ENCODE peak calls at places on chromosomes 16 and 17, in nine cellular contexts. L is GM13977; E is transverse colon; W is NCI-H1105; S is HCT116; Z is cerebellum; G is stimulated activated CD4-positive, alpha-beta T cell treated with anti-CD3 and anti-CD28 coated beads, Interleukin-1b, Interleukin-23, amount 100 ng/mL, for 24 hours; T is iPS DF 19.7; K is upper lobe of right lung. P is an unnamed sample.

GRCh38 chr16:80158766-80159165 is 382.0 kb upstream of the DYNLRB2 start:
- DNase-seq in E (no peak), S (no peak), W (no peak), K (no peak), G (no peak), L (no peak), Z (no peak), T (no peak), P (no peak)

GRCh38 chr17:21294321-21295035 is 10.0 kb downstream of the MAP2K3 start:
- DNase-seq in T (no peak), W (no peak), Z (no peak), E (no peak), S (no peak), L (no peak), G (no peak), K (no peak), P (no peak)

GRCh38 chr16:2257726-2258125 is 6.3 kb upstream of the ECI1 start:
- DNase-seq in Z (no peak), G (no peak), E (no peak), T (no peak), K (no peak), L (no peak), S (no peak), W (no peak), P (no peak)

GRCh38 chr16:2598133-2598641 is 60.4 kb downstream of the PDPK1 start:
- DNase-seq in G (no peak), E (no peak), S (no peak), W (no peak), Z (no peak), K (peak; percentile 59), T (no peak), L (no peak), P (peak; percentile 68)

GRCh38 chr17:62680541-62681052 is 53.1 kb downstream of the MRC2 start:
- DNase-seq in W (no peak), K (peak; percentile 74), S (no peak), L (no peak), Z (peak; percentile 60), T (no peak), G (no peak), E (peak; percentile 31), P (peak; percentile 80)

GRCh38 chr17:40284085-40284713 is 3.5 kb upstream of the CDC6 start:
- DNase-seq in L (no peak), S (peak; percentile 80), W (no peak), E (peak; percentile 36), T (no peak), G (no peak), K (no peak), Z (no peak), P (no peak)

GRCh38 chr17:54977744-54978143 is 9.2 kb downstream of the STXBP4 start:
- DNase-seq in Z (no peak), G (no peak), E (no peak), L (no peak), K (no peak), W (no peak), T (no peak), S (no peak), P (no peak)

GRCh38 chr16:1772362-1772907 is at the start of gene EME2:
- DNase-seq in L (peak; percentile 62), G (no peak), E (peak; percentile 58), Z (no peak), T (no peak), W (no peak), S (no peak), K (no peak), P (no peak)

GRCh38 chr17:81542431-81543338 is 9.5 kb downstream of the FAAP100 start:
- DNase-seq in Z (no peak), T (no peak), W (no peak), G (no peak), S (no peak), E (no peak), L (no peak), K (no peak), P (no peak)

GRCh38 chr16:27969574-27969973 is 93.9 kb downstream of the GSG1L start:
- DNase-seq in G (no peak), L (no peak), Z (no peak), T (no peak), W (no peak), S (no peak), E (no peak), K (no peak), P (no peak)

GRCh38 chr16:76360384-76360783 is 83.2 kb downstream of the CNTNAP4 start:
- DNase-seq in T (no peak), S (no peak), Z (no peak), G (no peak), E (no peak), K (no peak), L (no peak), W (no peak), P (no peak)

GRCh38 chr16:14071576-14072271 is 605 bp downstream of the MRTFB start:
- DNase-seq in T (no peak), E (no peak), S (no peak), W (no peak), Z (no peak), K (no peak), L (peak; percentile 21), G (no peak), P (no peak)

GRCh38 chr16:70475054-70475871 is 20.9 kb downstream of the FCSK start:
- DNase-seq in L (no peak), G (no peak), K (no peak), S (no peak), E (no peak), W (no peak), Z (no peak), T (no peak), P (no peak)

GRCh38 chr16:24758373-24758772 is 28.9 kb downstream of the TNRC6A start:
- DNase-seq in S (no peak), W (no peak), T (no peak), G (no peak), K (no peak), L (no peak), Z (no peak), E (no peak), P (no peak)

GRCh38 chr17:71441098-71441497 is 679.7 kb upstream of the SOX9 start:
- DNase-seq in L (no peak), T (no peak), E (no peak), S (peak; percentile 79), K (no peak), G (no peak), W (no peak), Z (no peak), P (no peak)

GRCh38 chr16:19771796-19772195 is 53.7 kb downstream of the IQCK start:
- DNase-seq in K (no peak), E (no peak), G (no peak), T (no peak), W (no peak), Z (peak; percentile 67), S (no peak), L (no peak), P (no peak)

GRCh38 chr17:17503566-17504130 is 7.5 kb upstream of the RASD1 start:
- DNase-seq in S (no peak), G (no peak), E (no peak), W (no peak), T (no peak), L (no peak), K (peak; percentile 48), Z (peak; percentile 68), P (no peak)

GRCh38 chr17:42052478-42052877 is 2.1 kb upstream of the C17orf113 start:
- DNase-seq in K (no peak), G (no peak), W (no peak), L (no peak), S (no peak), E (no peak), T (no peak), Z (no peak), P (no peak)

GRCh38 chr17:42146911-42147607 is 7.7 kb downstream of the RAB5C start:
- DNase-seq in T (no peak), W (no peak), E (no peak), K (no peak), Z (no peak), G (no peak), S (no peak), L (no peak), P (no peak)

GRCh38 chr17:75645889-75646625 is 12.8 kb downstream of the SMIM5 start:
- DNase-seq in G (no peak), K (peak; percentile 91), S (peak; percentile 64), L (peak; percentile 69), E (peak; percentile 89), T (no peak), Z (no peak), W (no peak), P (peak; percentile 88)